ENCODE peak calls at places on chromosomes 13 and 19, in four cellular contexts. A is transverse colon, Z is breast epithelium, Q is Panc1. G is an unnamed sample.

GRCh38 chr19:41997121-41997850 is 3.3 kb upstream of the ATP1A3 start:
- DNase-seq in A (peak; percentile 32), Q (no peak), Z (no peak), G (no peak)

GRCh38 chr13:114248011-114248410 is 13.3 kb downstream of the CDC16 start:
- DNase-seq in Q (no peak), A (no peak), Z (no peak), G (no peak)

GRCh38 chr13:111901301-111901905 is 165.5 kb upstream of the SOX1 start:
- DNase-seq in A (no peak), Z (no peak), Q (no peak), G (peak; percentile 58)

GRCh38 chr13:46142692-46143238 is 37.9 kb upstream of the CPB2 start:
- DNase-seq in Q (no peak), A (no peak), Z (no peak), G (no peak)

GRCh38 chr13:36862722-36863121 is 43.7 kb downstream of the RFXAP start:
- DNase-seq in A (no peak), Q (no peak), Z (no peak), G (no peak)

GRCh38 chr13:48403151-48403631 is 9.7 kb downstream of the LPAR6 start:
- DNase-seq in A (no peak), Q (no peak), Z (no peak), G (no peak)

GRCh38 chr19:8028951-8029491 is 23.5 kb upstream of the CCL25 start:
- DNase-seq in Z (no peak), A (no peak), Q (no peak), G (no peak)

GRCh38 chr19:23116802-23117571 is at the start of gene ZNF730:
- DNase-seq in A (peak; percentile 14), Z (no peak), Q (no peak), G (no peak)

GRCh38 chr13:39776439-39776838 is 121.0 kb downstream of the COG6 start:
- DNase-seq in Q (no peak), Z (no peak), A (no peak), G (no peak)

GRCh38 chr13:110332750-110333149 is 25.7 kb downstream of the COL4A2 start:
- DNase-seq in A (no peak), Q (no peak), Z (no peak), G (no peak)

GRCh38 chr19:14091885-14092462 is 1.4 kb upstream of the SAMD1 start:
- DNase-seq in A (no peak), Q (no peak), Z (no peak), G (no peak)

GRCh38 chr19:15120135-15121026 is 13.2 kb downstream of the SYDE1 start:
- DNase-seq in A (no peak), Q (no peak), Z (no peak), G (no peak)
- TF ChIP-seq CTCF in A (no peak), Q (no peak), Z (no peak), G (no peak)

DNA sequence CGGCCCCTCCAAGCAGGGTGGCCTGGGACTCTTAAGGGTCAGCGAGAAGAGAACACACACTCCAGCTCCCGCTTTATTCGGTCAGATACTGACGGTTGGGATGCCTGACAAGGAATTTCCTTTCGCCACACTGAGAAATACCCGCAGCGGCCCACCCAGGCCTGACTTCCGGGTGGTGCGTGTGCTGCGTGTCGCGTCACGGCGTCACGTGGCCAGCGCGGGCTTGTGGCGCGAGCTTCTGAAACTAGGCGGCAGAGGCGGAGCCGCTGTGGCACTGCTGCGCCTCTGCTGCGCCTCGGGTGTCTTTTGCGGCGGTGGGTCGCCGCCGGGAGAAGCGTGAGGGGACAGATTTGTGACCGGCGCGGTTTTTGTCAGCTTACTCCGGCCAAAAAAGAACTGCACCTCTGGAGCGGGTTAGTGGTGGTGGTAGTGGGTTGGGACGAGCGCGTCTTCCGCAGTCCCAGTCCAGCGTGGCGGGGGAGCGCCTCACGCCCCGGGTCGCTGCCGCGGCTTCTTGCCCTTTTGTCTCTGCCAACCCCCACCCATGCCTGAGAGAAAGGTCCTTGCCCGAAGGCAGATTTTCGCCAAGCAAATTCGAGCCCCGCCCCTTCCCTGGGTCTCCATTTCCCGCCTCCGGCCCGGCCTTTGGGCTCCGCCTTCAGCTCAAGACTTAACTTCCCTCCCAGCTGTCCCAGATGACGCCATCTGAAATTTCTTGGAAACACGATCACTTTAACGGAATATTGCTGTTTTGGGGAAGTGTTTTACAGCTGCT is at the start of the genes BRCA2 and ZAR1L:
- DNase-seq in Z (peak; percentile 83), Q (peak; percentile 17), A (peak; percentile 91), G (no peak)
- H3K27me3 ChIP-seq in Z (no peaks in the 10 kb centered on the region), Q (no peaks in the 10 kb centered on the region), A (no peaks in the 10 kb centered on the region), G (no peaks in the 10 kb centered on the region)

GRCh38 chr19:18655173-18655844 is 18.5 kb downstream of the KLHL26 start:
- DNase-seq in A (no peak), Q (no peak), Z (no peak), G (no peak)

GRCh38 chr19:18656337-18657086 is 19.7 kb downstream of the KLHL26 start:
- DNase-seq in Q (no peak), Z (no peak), A (no peak), G (no peak)

GRCh38 chr19:18658366-18658855 is 21.6 kb downstream of the KLHL26 start:
- DNase-seq in Z (no peak), A (no peak), Q (no peak), G (no peak)

GRCh38 chr19:18659281-18660050 is 22.6 kb downstream of the KLHL26 start:
- DNase-seq in Z (no peak), A (no peak), Q (no peak), G (no peak)

GRCh38 chr19:18657590-18658365 is 20.9 kb downstream of the KLHL26 start:
- DNase-seq in Q (no peak), Z (no peak), A (no peak), G (no peak)
- TF ChIP-seq POLR2AphosphoS5 in Q (no peak), Z (no peak), A (no peak), G (peak; percentile 45)

GRCh38 chr19:46850228-46851203 is at the start of gene AP2S1:
- DNase-seq in Z (peak; percentile 98), Q (peak; percentile 94), A (peak; percentile 97), G (no peak)
- TF ChIP-seq CTCF in Z (no peak), Q (no peak), A (no peak), G (no peak)

GRCh38 chr19:54792814-54793213 is 10.6 kb upstream of the KIR2DL4 start:
- DNase-seq in Q (no peak), A (no peak), Z (no peak), G (no peak)

GRCh38 chr19:54795763-54796162 is 7.6 kb upstream of the KIR2DL4 start:
- DNase-seq in Z (no peak), Q (no peak), A (no peak), G (no peak)

GRCh38 chr19:54791476-54791875 is 11.9 kb upstream of the KIR2DL4 start:
- DNase-seq in A (no peak), Q (no peak), Z (no peak), G (no peak)

GRCh38 chr19:54790711-54791110 is 12.7 kb upstream of the KIR2DL4 start:
- DNase-seq in A (no peak), Z (no peak), Q (no peak), G (peak; percentile 70)
- H3K27me3 ChIP-seq in A (no peaks in the 10 kb centered on the region), Z (no peaks in the 10 kb centered on the region), Q (peaks cover 31% of the 10 kb centered on the region), G (no peaks in the 10 kb centered on the region)

G was measured in vagina.